ENCODE peak calls at places on chromosomes 3 and 15, in seven cellular contexts. One of them, this sample, is unnamed. For H3K36me3 and H3K4me1, the result is how much of the 10 kb centered on the place peaks cover.

GRCh38 chr3:187718802-187719201 is 16.4 kb upstream of the RTP2 start:
- DNase-seq in upper lobe of right lung: no peak
- DNase-seq in neural progenitor cell: no peak
- DNase-seq in left ventricle myocardium inferior: no peak
- DNase-seq in breast epithelium: no peak
- DNase-seq in SJSA1: no peak
- DNase-seq in IMR-90: no peak
- DNase-seq in this sample: no peak

GRCh38 chr15:34084086-34084485 is 17.6 kb downstream of the EMC7 start:
- DNase-seq in breast epithelium: no peak
- DNase-seq in IMR-90: peak
- DNase-seq in SJSA1: no peak
- DNase-seq in upper lobe of right lung: no peak
- DNase-seq in neural progenitor cell: no peak
- DNase-seq in left ventricle myocardium inferior: no peak
- DNase-seq in this sample: peak

GRCh38 chr3:197035577-197035976 is 6.0 kb upstream of the MELTF start:
- DNase-seq in IMR-90: no peak
- DNase-seq in breast epithelium: no peak
- DNase-seq in SJSA1: no peak
- DNase-seq in upper lobe of right lung: no peak
- DNase-seq in neural progenitor cell: no peak
- DNase-seq in left ventricle myocardium inferior: no peak
- DNase-seq in this sample: no peak

GRCh38 chr15:66702770-66703539 is 919 bp downstream of the SMAD6 start:
- DNase-seq in upper lobe of right lung: peak
- DNase-seq in neural progenitor cell: peak
- DNase-seq in IMR-90: no peak
- DNase-seq in left ventricle myocardium inferior: peak
- DNase-seq in SJSA1: no peak
- DNase-seq in breast epithelium: no peak
- DNase-seq in this sample: no peak

GRCh38 chr15:100849021-100849831 is 30.4 kb upstream of the ALDH1A3 start:
- DNase-seq in upper lobe of right lung: peak
- DNase-seq in IMR-90: peak
- DNase-seq in breast epithelium: peak
- DNase-seq in neural progenitor cell: no peak
- DNase-seq in SJSA1: no peak
- DNase-seq in left ventricle myocardium inferior: peak
- DNase-seq in this sample: peak

GRCh38 chr15:96421211-96421610 is 90.7 kb downstream of the NR2F2 start:
- DNase-seq in SJSA1: no peak
- DNase-seq in IMR-90: peak
- DNase-seq in neural progenitor cell: peak
- DNase-seq in breast epithelium: no peak
- DNase-seq in left ventricle myocardium inferior: no peak
- DNase-seq in upper lobe of right lung: no peak
- DNase-seq in this sample: peak

GRCh38 chr3:23915537-23916108 is 1.2 kb downstream of the NKIRAS1 start:
- DNase-seq in left ventricle myocardium inferior: no peak
- DNase-seq in SJSA1: no peak
- DNase-seq in IMR-90: peak
- DNase-seq in neural progenitor cell: peak
- DNase-seq in upper lobe of right lung: no peak
- DNase-seq in breast epithelium: no peak
- DNase-seq in this sample: peak

GRCh38 chr3:172190980-172191379 is 151.6 kb downstream of the FNDC3B start:
- DNase-seq in left ventricle myocardium inferior: no peak
- DNase-seq in upper lobe of right lung: no peak
- DNase-seq in breast epithelium: no peak
- DNase-seq in SJSA1: no peak
- DNase-seq in neural progenitor cell: no peak
- DNase-seq in IMR-90: no peak
- DNase-seq in this sample: no peak

GRCh38 chr3:136882575-136882974 is 20.6 kb downstream of the NCK1 start:
- DNase-seq in breast epithelium: no peak
- DNase-seq in SJSA1: no peak
- DNase-seq in upper lobe of right lung: no peak
- DNase-seq in neural progenitor cell: no peak
- DNase-seq in IMR-90: no peak
- DNase-seq in left ventricle myocardium inferior: no peak
- DNase-seq in this sample: no peak

GRCh38 chr3:197595470-197596185 is 39.9 kb upstream of the BDH1 start:
- DNase-seq in IMR-90: no peak
- DNase-seq in SJSA1: no peak
- DNase-seq in left ventricle myocardium inferior: no peak
- DNase-seq in neural progenitor cell: no peak
- DNase-seq in breast epithelium: no peak
- DNase-seq in upper lobe of right lung: no peak
- DNase-seq in this sample: peak

GRCh38 chr3:6416049-6416661 is 444.8 kb upstream of the GRM7 start:
- DNase-seq in IMR-90: no peak
- DNase-seq in breast epithelium: no peak
- DNase-seq in SJSA1: no peak
- DNase-seq in left ventricle myocardium inferior: no peak
- DNase-seq in upper lobe of right lung: no peak
- DNase-seq in neural progenitor cell: no peak
- DNase-seq in this sample: no peak

GRCh38 chr3:53243165-53243564 is 12.7 kb downstream of the TKT start:
- DNase-seq in SJSA1: peak
- DNase-seq in upper lobe of right lung: peak
- DNase-seq in left ventricle myocardium inferior: no peak
- DNase-seq in neural progenitor cell: no peak
- DNase-seq in IMR-90: no peak
- DNase-seq in breast epithelium: no peak
- DNase-seq in this sample: peak

GRCh38 chr3:53240989-53241972 is 14.5 kb downstream of the TKT start:
- DNase-seq in IMR-90: no peak
- DNase-seq in upper lobe of right lung: no peak
- DNase-seq in SJSA1: no peak
- DNase-seq in breast epithelium: no peak
- DNase-seq in left ventricle myocardium inferior: no peak
- DNase-seq in neural progenitor cell: no peak
- DNase-seq in this sample: no peak

GRCh38 chr3:53242155-53242554 is 13.7 kb downstream of the TKT start:
- DNase-seq in IMR-90: no peak
- DNase-seq in breast epithelium: no peak
- DNase-seq in left ventricle myocardium inferior: peak
- DNase-seq in SJSA1: no peak
- DNase-seq in upper lobe of right lung: peak
- DNase-seq in neural progenitor cell: no peak
- DNase-seq in this sample: no peak

GRCh38 chr3:53243785-53244184 is 12.0 kb downstream of the TKT start:
- DNase-seq in left ventricle myocardium inferior: no peak
- DNase-seq in upper lobe of right lung: no peak
- DNase-seq in breast epithelium: no peak
- DNase-seq in neural progenitor cell: no peak
- DNase-seq in IMR-90: no peak
- DNase-seq in SJSA1: no peak
- DNase-seq in this sample: no peak

GRCh38 chr3:53242642-53243041 is 13.2 kb downstream of the TKT start:
- DNase-seq in SJSA1: no peak
- DNase-seq in IMR-90: no peak
- DNase-seq in neural progenitor cell: no peak
- DNase-seq in breast epithelium: no peak
- DNase-seq in left ventricle myocardium inferior: no peak
- DNase-seq in upper lobe of right lung: peak
- DNase-seq in this sample: no peak
- H3K36me3 ChIP-seq in SJSA1: half or more
- H3K36me3 ChIP-seq in IMR-90: under half
- H3K36me3 ChIP-seq in neural progenitor cell: under half
- H3K36me3 ChIP-seq in breast epithelium: under half
- H3K36me3 ChIP-seq in left ventricle myocardium inferior: under half
- H3K36me3 ChIP-seq in upper lobe of right lung: under half
- H3K36me3 ChIP-seq in this sample: under half

GRCh38 chr3:190370369-190370768 is 17.6 kb upstream of the CLDN16 start:
- DNase-seq in SJSA1: no peak
- DNase-seq in upper lobe of right lung: no peak
- DNase-seq in neural progenitor cell: no peak
- DNase-seq in IMR-90: no peak
- DNase-seq in breast epithelium: no peak
- DNase-seq in left ventricle myocardium inferior: no peak
- DNase-seq in this sample: no peak

GRCh38 chr3:190369701-190370295 is 18.2 kb upstream of the CLDN16 start:
- DNase-seq in breast epithelium: no peak
- DNase-seq in IMR-90: peak
- DNase-seq in SJSA1: no peak
- DNase-seq in left ventricle myocardium inferior: no peak
- DNase-seq in upper lobe of right lung: no peak
- DNase-seq in neural progenitor cell: no peak
- DNase-seq in this sample: no peak

GRCh38 chr3:190375250-190375649 is 12.7 kb upstream of the CLDN16 start:
- DNase-seq in SJSA1: no peak
- DNase-seq in left ventricle myocardium inferior: no peak
- DNase-seq in upper lobe of right lung: no peak
- DNase-seq in breast epithelium: no peak
- DNase-seq in IMR-90: no peak
- DNase-seq in neural progenitor cell: no peak
- DNase-seq in this sample: no peak

GRCh38 chr3:190368871-190369270 is 19.1 kb upstream of the CLDN16 start:
- DNase-seq in neural progenitor cell: no peak
- DNase-seq in upper lobe of right lung: no peak
- DNase-seq in SJSA1: no peak
- DNase-seq in left ventricle myocardium inferior: no peak
- DNase-seq in breast epithelium: no peak
- DNase-seq in IMR-90: no peak
- DNase-seq in this sample: no peak

DNA sequence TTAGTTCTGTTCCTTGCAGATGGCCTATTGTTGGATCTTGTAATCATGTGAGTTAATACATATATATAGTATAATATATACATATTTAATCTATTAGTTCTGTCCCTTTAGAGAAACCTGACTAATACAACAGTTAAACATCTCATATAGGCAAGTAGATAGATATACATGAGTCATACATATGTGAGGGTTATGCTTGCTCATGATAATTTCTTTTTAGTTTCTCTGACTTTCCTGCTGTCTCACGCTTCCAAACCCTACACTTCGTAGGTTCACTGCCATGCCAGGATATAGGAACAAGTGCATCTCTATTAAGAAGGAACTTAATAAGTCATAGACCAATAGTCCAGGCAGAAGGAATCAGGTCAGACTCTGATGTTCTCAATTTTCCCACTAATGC is 16.8 kb upstream of the CLDN16 start:
- DNase-seq in upper lobe of right lung: no peak
- DNase-seq in neural progenitor cell: no peak
- DNase-seq in IMR-90: peak
- DNase-seq in SJSA1: no peak
- DNase-seq in left ventricle myocardium inferior: no peak
- DNase-seq in breast epithelium: no peak
- DNase-seq in this sample: no peak
- H3K4me1 ChIP-seq in upper lobe of right lung: under half
- H3K4me1 ChIP-seq in neural progenitor cell: under half
- H3K4me1 ChIP-seq in IMR-90: under half
- H3K4me1 ChIP-seq in SJSA1: under half
- H3K4me1 ChIP-seq in left ventricle myocardium inferior: under half
- H3K4me1 ChIP-seq in breast epithelium: under half
- H3K4me1 ChIP-seq in this sample: under half

DNA sequence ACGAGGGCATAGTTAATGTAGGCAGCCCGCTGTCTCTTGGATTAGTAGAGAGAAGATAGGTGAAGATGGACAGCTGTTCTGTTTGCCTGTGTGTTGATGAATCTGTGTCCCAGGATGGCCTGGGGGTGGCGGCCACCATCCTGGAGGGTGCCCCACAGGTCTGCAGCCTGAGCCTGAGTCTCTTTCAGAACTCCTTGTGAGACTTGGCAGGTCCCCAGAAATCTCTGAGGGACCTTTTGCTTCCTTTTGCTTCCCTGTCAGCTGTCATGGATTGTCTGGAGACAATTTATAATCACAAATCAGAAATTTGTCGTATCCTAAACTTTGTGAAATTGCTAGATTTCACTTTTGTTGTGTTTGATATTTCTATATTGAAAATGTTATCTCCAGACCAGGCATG is 17.4 kb downstream of the FAN1 start:
- DNase-seq in breast epithelium: no peak
- DNase-seq in SJSA1: no peak
- DNase-seq in upper lobe of right lung: no peak
- DNase-seq in neural progenitor cell: no peak
- DNase-seq in left ventricle myocardium inferior: no peak
- DNase-seq in IMR-90: no peak
- DNase-seq in this sample: no peak
- H3K36me3 ChIP-seq in breast epithelium: under half
- H3K36me3 ChIP-seq in SJSA1: half or more
- H3K36me3 ChIP-seq in upper lobe of right lung: half or more
- H3K36me3 ChIP-seq in neural progenitor cell: under half
- H3K36me3 ChIP-seq in left ventricle myocardium inferior: half or more
- H3K36me3 ChIP-seq in IMR-90: under half
- H3K36me3 ChIP-seq in this sample: under half

GRCh38 chr3:42501681-42502428 is 588 bp upstream of the VIPR1 start:
- DNase-seq in left ventricle myocardium inferior: peak
- DNase-seq in SJSA1: peak
- DNase-seq in neural progenitor cell: peak
- DNase-seq in IMR-90: peak
- DNase-seq in breast epithelium: peak
- DNase-seq in upper lobe of right lung: peak
- DNase-seq in this sample: peak

GRCh38 chr3:42502429-42503250 is at the start of gene VIPR1:
- DNase-seq in SJSA1: peak
- DNase-seq in IMR-90: no peak
- DNase-seq in breast epithelium: peak
- DNase-seq in left ventricle myocardium inferior: peak
- DNase-seq in upper lobe of right lung: peak
- DNase-seq in neural progenitor cell: peak
- DNase-seq in this sample: peak

GRCh38 chr3:42504334-42505202 is 2.1 kb downstream of the VIPR1 start:
- DNase-seq in breast epithelium: peak
- DNase-seq in upper lobe of right lung: peak
- DNase-seq in IMR-90: no peak
- DNase-seq in left ventricle myocardium inferior: no peak
- DNase-seq in neural progenitor cell: no peak
- DNase-seq in SJSA1: peak
- DNase-seq in this sample: no peak

GRCh38 chr3:42503957-42504333 is 1.5 kb downstream of the VIPR1 start:
- DNase-seq in upper lobe of right lung: peak
- DNase-seq in IMR-90: no peak
- DNase-seq in left ventricle myocardium inferior: no peak
- DNase-seq in breast epithelium: peak
- DNase-seq in neural progenitor cell: no peak
- DNase-seq in SJSA1: peak
- DNase-seq in this sample: no peak

DNA sequence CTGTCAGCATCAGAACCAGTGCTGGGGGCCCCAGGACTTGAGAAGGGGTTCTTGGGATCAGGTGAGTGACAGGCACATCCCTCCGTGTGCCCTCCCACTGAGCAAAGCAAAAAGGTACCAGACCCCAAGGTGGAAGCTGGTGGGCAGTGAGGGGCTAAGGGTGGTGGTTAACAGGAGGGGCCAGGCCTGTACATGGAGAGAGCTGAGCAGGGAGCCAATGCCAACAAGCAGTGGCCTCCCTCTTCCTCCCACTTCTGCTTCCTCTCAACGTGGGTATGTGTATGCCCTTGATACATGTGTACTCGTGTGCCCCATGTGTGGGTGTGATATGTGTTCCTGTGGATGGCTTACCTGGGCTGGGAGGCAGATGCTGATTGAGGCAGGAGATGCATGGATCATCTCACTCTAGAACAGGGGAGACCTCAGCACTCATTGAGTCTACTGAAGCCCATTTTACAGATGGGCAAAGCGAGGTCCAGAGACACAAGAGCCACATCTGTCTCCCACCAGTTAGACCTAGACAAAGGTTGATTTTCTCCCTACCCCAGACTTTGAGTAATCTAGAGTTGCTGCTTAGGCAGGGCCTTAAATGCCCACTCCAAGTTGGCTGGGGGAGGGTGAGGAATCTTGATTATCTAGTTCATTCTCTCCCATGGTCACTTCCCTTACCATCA is 945 bp downstream of the VIPR1 start:
- DNase-seq in left ventricle myocardium inferior: no peak
- DNase-seq in IMR-90: no peak
- DNase-seq in neural progenitor cell: no peak
- DNase-seq in upper lobe of right lung: no peak
- DNase-seq in breast epithelium: peak
- DNase-seq in SJSA1: peak
- DNase-seq in this sample: no peak
- H3K4me1 ChIP-seq in left ventricle myocardium inferior: under half
- H3K4me1 ChIP-seq in IMR-90: under half
- H3K4me1 ChIP-seq in neural progenitor cell: under half
- H3K4me1 ChIP-seq in upper lobe of right lung: under half
- H3K4me1 ChIP-seq in breast epithelium: under half
- H3K4me1 ChIP-seq in SJSA1: under half
- H3K4me1 ChIP-seq in this sample: under half

This sample was measured in fibroblast of lung.